ENCODE peak calls at places on chromosomes 4 and X, in nine cellular contexts. Z is T-helper 17 cell; K is activated T-cell treated with anti-CD3 and anti-CD28 coated beads, Interleukin-2, amount 50 U/mL, for 4 hours; P is WTC11; H is left cardiac atrium; B is mucosa of descending colon; G is activated naive CD4-positive, alpha-beta T cell treated with anti-CD3 and anti-CD28 coated beads, Interleukin-2, amount 50 U/mL, for 72 hours; O is natural killer cell; D is A549. N is an unnamed sample.

GRCh38 chr4:154620111-154620510 is 7.7 kb upstream of the FGG start:
- ATAC-seq in Z (no peak), K (no peak), P (peak), H (no peak), B (no peak), G (no peak), O (no peak), D (no peak), N (no peak)

GRCh38 chr4:183469936-183470335 is 25.5 kb downstream of the CDKN2AIP start:
- ATAC-seq in Z (no peak), K (no peak), P (no peak), H (no peak), B (peak), G (no peak), O (no peak), D (no peak), N (no peak)

GRCh38 chrX:134470013-134470412 is 10.0 kb downstream of the HPRT1 start:
- ATAC-seq in Z (no peak), K (no peak), P (no peak), H (no peak), B (no peak), G (no peak), O (no peak), D (no peak), N (no peak)

GRCh38 chr4:8891255-8891645 is 19.6 kb upstream of the HMX1 start:
- ATAC-seq in Z (no peak), K (no peak), P (no peak), H (no peak), B (no peak), G (no peak), O (no peak), D (no peak), N (no peak)

GRCh38 chr4:155972098-155972497 is 18.4 kb upstream of the CTSO start:
- ATAC-seq in Z (no peak), K (no peak), P (peak), H (peak), B (no peak), G (no peak), O (no peak), D (peak), N (peak)

GRCh38 chr4:153207561-153207960 is 3.3 kb downstream of the TRIM2 start:
- ATAC-seq in Z (no peak), K (no peak), P (no peak), H (peak), B (peak), G (no peak), O (no peak), D (peak), N (peak)

GRCh38 chrX:30741545-30741944 is 88.3 kb downstream of the GK start:
- ATAC-seq in Z (no peak), K (no peak), P (peak), H (no peak), B (no peak), G (no peak), O (no peak), D (no peak), N (no peak)

GRCh38 chr4:7770675-7771050 is 169.0 kb downstream of the AFAP1 start:
- ATAC-seq in Z (no peak), K (peak), P (no peak), H (no peak), B (no peak), G (no peak), O (no peak), D (no peak), N (peak)

GRCh38 chrX:73758253-73758652 is 195.3 kb downstream of the CHIC1 start:
- ATAC-seq in Z (no peak), K (no peak), P (no peak), H (no peak), B (no peak), G (peak), O (no peak), D (no peak), N (no peak)

GRCh38 chrX:103554687-103555417 is 30.5 kb upstream of the TCEAL4 start:
- ATAC-seq in Z (peak), K (peak), P (peak), H (peak), B (peak), G (peak), O (peak), D (no peak), N (peak)

GRCh38 chrX:28609917-28610613 is 22.8 kb downstream of the IL1RAPL1 start:
- ATAC-seq in Z (no peak), K (no peak), P (no peak), H (peak), B (no peak), G (no peak), O (no peak), D (no peak), N (no peak)

GRCh38 chrX:14010566-14010965 is 19.1 kb downstream of the GEMIN8 start:
- ATAC-seq in Z (no peak), K (no peak), P (no peak), H (no peak), B (no peak), G (no peak), O (no peak), D (no peak), N (no peak)

GRCh38 chr4:184169225-184169867 is 48.3 kb downstream of the ENPP6 start:
- ATAC-seq in Z (no peak), K (no peak), P (no peak), H (no peak), B (no peak), G (no peak), O (no peak), D (no peak), N (no peak)

GRCh38 chrX:68880846-68881513 is 52.2 kb downstream of the EFNB1 start:
- ATAC-seq in Z (no peak), K (no peak), P (peak), H (peak), B (no peak), G (no peak), O (no peak), D (no peak), N (no peak)

GRCh38 chr4:1714303-1715001 is 2.3 kb upstream of the SLBP start:
- ATAC-seq in Z (no peak), K (no peak), P (peak), H (no peak), B (no peak), G (no peak), O (no peak), D (no peak), N (no peak)

GRCh38 chrX:26597981-26598380 is 382.0 kb downstream of the MAGEB5 start:
- ATAC-seq in Z (no peak), K (no peak), P (no peak), H (no peak), B (no peak), G (no peak), O (no peak), D (no peak), N (no peak)

GRCh38 chr4:2361366-2362285 is 56.8 kb downstream of the ZFYVE28 start:
- ATAC-seq in Z (no peak), K (no peak), P (peak), H (no peak), B (no peak), G (no peak), O (no peak), D (no peak), N (no peak)

GRCh38 chr4:20612313-20612712 is 87.9 kb upstream of the PACRGL start:
- ATAC-seq in Z (no peak), K (no peak), P (no peak), H (no peak), B (no peak), G (no peak), O (no peak), D (no peak), N (no peak)

GRCh38 chr4:74055096-74055495 is 16.6 kb upstream of the CXCL3 start:
- ATAC-seq in Z (no peak), K (no peak), P (no peak), H (no peak), B (peak), G (no peak), O (no peak), D (no peak), N (no peak)

N was measured in SK-N-SH treated with all-trans-retinoic acid at 6 μM for 48 hours.